ENCODE peak calls at places on chromosomes 13 and 19, in five cellular contexts. M is RPMI7951, E is thyroid gland, H is DMS79 treated with DMSO at 0.1 percent for 48 hours, U is small intestine. L is an unnamed sample.

GRCh38 chr19:2661615-2662014 is 40.9 kb downstream of the GNG7 start:
- DNase-seq in M (peak), E (no peak), H (no peak), U (no peak), L (no peak)

GRCh38 chr13:90867336-90867683 is 480.2 kb upstream of the MIR17HG start:
- DNase-seq in M (peak), E (peak), H (peak), U (peak), L (no peak)

GRCh38 chr19:48619692-48620565 is 623 bp downstream of the SPHK2 start:
- DNase-seq in M (no peak), E (no peak), H (no peak), U (no peak), L (no peak)

GRCh38 chr13:83879431-83880171 is 2.7 kb downstream of the SLITRK1 start:
- DNase-seq in M (no peak), E (no peak), H (no peak), U (no peak), L (no peak)

GRCh38 chr13:46146898-46147297 is 35.1 kb downstream of the LCP1 start:
- DNase-seq in M (no peak), E (no peak), H (no peak), U (no peak), L (no peak)

GRCh38 chr13:85586422-85586831 is 212.8 kb downstream of the SLITRK6 start:
- DNase-seq in M (peak), E (no peak), H (no peak), U (no peak), L (no peak)

GRCh38 chr19:55210120-55210493 is 806 bp upstream of the PTPRH start:
- DNase-seq in M (peak), E (no peak), H (no peak), U (peak), L (no peak)

GRCh38 chr13:113420833-113421600 is 32.3 kb downstream of the ADPRHL1 start:
- DNase-seq in M (no peak), E (no peak), H (no peak), U (no peak), L (no peak)

GRCh38 chr19:45117666-45118065 is 24.7 kb downstream of the PPP1R37 start:
- DNase-seq in M (no peak), E (no peak), H (peak), U (no peak), L (no peak)

GRCh38 chr19:392375-392970 is 16.5 kb downstream of the C2CD4C start:
- DNase-seq in M (no peak), E (peak), H (no peak), U (no peak), L (no peak)

GRCh38 chr13:110206170-110206569 is 100.8 kb downstream of the COL4A1 start:
- DNase-seq in M (no peak), E (no peak), H (no peak), U (peak), L (no peak)

GRCh38 chr19:41785653-41786052 is 10.7 kb upstream of the CEACAM3 start:
- DNase-seq in M (peak), E (peak), H (peak), U (peak), L (peak)

GRCh38 chr19:13629687-13630357 is 123.5 kb upstream of the CACNA1A start:
- DNase-seq in M (peak), E (no peak), H (no peak), U (no peak), L (no peak)

GRCh38 chr13:28322256-28322895 is 172.6 kb downstream of the FLT1 start:
- DNase-seq in M (no peak), E (no peak), H (no peak), U (no peak), L (no peak)

GRCh38 chr19:39847525-39847924 is 1.3 kb upstream of the FBL start:
- DNase-seq in M (no peak), E (no peak), H (no peak), U (no peak), L (no peak)

GRCh38 chr13:23321534-23322241 is 111.8 kb downstream of the SACS start:
- DNase-seq in M (peak), E (no peak), H (no peak), U (peak), L (no peak)

GRCh38 chr13:74487091-74487722 is 353.0 kb upstream of the KLF12 start:
- DNase-seq in M (no peak), E (no peak), H (no peak), U (no peak), L (no peak)

GRCh38 chr13:85148009-85148408 is 651.2 kb downstream of the SLITRK6 start:
- DNase-seq in M (no peak), E (peak), H (no peak), U (no peak), L (no peak)

GRCh38 chr13:113630804-113631203 is 27.2 kb downstream of the ATP4B start:
- DNase-seq in M (no peak), E (no peak), H (no peak), U (no peak), L (no peak)

GRCh38 chr13:96984061-96984508 is 10.2 kb downstream of the OXGR1 start:
- DNase-seq in M (peak), E (peak), H (peak), U (peak), L (no peak)

GRCh38 chr19:37946132-37946531 is 39.1 kb downstream of the SIPA1L3 start:
- DNase-seq in M (no peak), E (no peak), H (no peak), U (no peak), L (no peak)

GRCh38 chr19:48681127-48681470 is 8.3 kb upstream of the NTN5 start:
- DNase-seq in M (peak), E (no peak), H (no peak), U (no peak), L (no peak)

GRCh38 chr19:9945319-9945966 is 9.1 kb upstream of the OLFM2 start:
- DNase-seq in M (peak), E (peak), H (no peak), U (no peak), L (no peak)

GRCh38 chr13:98664047-98664446 is 87.1 kb upstream of the STK24 start:
- DNase-seq in M (peak), E (no peak), H (no peak), U (no peak), L (no peak)

GRCh38 chr13:42113478-42113877 is 65.0 kb downstream of the DGKH start:
- DNase-seq in M (no peak), E (no peak), H (no peak), U (no peak), L (no peak)

GRCh38 chr19:49210108-49210900 is 52.7 kb downstream of the TRPM4 start:
- DNase-seq in M (peak), E (no peak), H (no peak), U (no peak), L (peak)

GRCh38 chr19:7665076-7665475 is 3.8 kb upstream of the RETN start:
- DNase-seq in M (no peak), E (no peak), H (no peak), U (no peak), L (no peak)

GRCh38 chr13:107553838-107554237 is 661.5 kb downstream of the LIG4 start:
- DNase-seq in M (peak), E (no peak), H (no peak), U (no peak), L (no peak)

GRCh38 chr19:33953023-33953422 is 156.4 kb downstream of the KCTD15 start:
- DNase-seq in M (peak), E (no peak), H (no peak), U (no peak), L (no peak)

GRCh38 chr13:44108345-44108858 is 228.7 kb downstream of the LACC1 start:
- DNase-seq in M (no peak), E (no peak), H (no peak), U (peak), L (no peak)

GRCh38 chr19:34393629-34394028 is 10.6 kb upstream of the PDCD2L start:
- DNase-seq in M (no peak), E (no peak), H (no peak), U (no peak), L (no peak)

GRCh38 chr19:48813123-48813911 is 2.5 kb upstream of the BCAT2 start:
- DNase-seq in M (no peak), E (no peak), H (no peak), U (peak), L (no peak)

GRCh38 chr19:7272856-7273578 is 21.2 kb downstream of the INSR start:
- DNase-seq in M (no peak), E (no peak), H (peak), U (no peak), L (no peak)

GRCh38 chr19:30854207-30854606 is 482.0 kb downstream of the ZNF536 start:
- DNase-seq in M (no peak), E (no peak), H (no peak), U (no peak), L (no peak)

GRCh38 chr13:103250071-103250470 is 183.9 kb upstream of the SLC10A2 start:
- DNase-seq in M (no peak), E (no peak), H (no peak), U (no peak), L (no peak)

GRCh38 chr13:59261928-59262488 is 901.7 kb downstream of the DIAPH3 start:
- DNase-seq in M (no peak), E (peak), H (no peak), U (peak), L (no peak)

GRCh38 chr19:15330801-15331418 is 1.4 kb downstream of the BRD4 start:
- DNase-seq in M (peak), E (peak), H (peak), U (peak), L (peak)